ENCODE peak calls at places on chromosomes 6 and 20, in eight cellular contexts. R is Panc1; O is RWPE1; A is nucleus accumbens; D is RKO; T is left ventricle myocardium inferior; M is NCI-H2081; B is stimulated activated CD4-positive, alpha-beta T cell treated with anti-CD3 and anti-CD28 coated beads, Interleukin-4, amount 100 ng/mL, for 48 hours. Y is an unnamed sample.

GRCh38 chr6:156741287-156742073 is 35.7 kb upstream of the ARID1B start:
- DNase-seq in R (no peak), M (no peak), D (peak; percentile 23), O (no peak), B (no peak), T (no peak), A (no peak), Y (no peak)

GRCh38 chr6:122997541-122998150 is 1.6 kb downstream of the CLVS2 start:
- DNase-seq in R (no peak), B (no peak), A (no peak), D (no peak), O (no peak), M (no peak), T (no peak), Y (peak; percentile 52)

GRCh38 chr20:37500311-37500710 is 20.7 kb upstream of the NNAT start:
- DNase-seq in B (no peak), O (no peak), M (no peak), D (no peak), T (no peak), R (no peak), A (no peak), Y (no peak)

GRCh38 chr20:53872081-53872541 is 198.3 kb downstream of the BCAS1 start:
- DNase-seq in R (no peak), O (no peak), D (no peak), A (no peak), M (no peak), B (no peak), T (no peak), Y (no peak)

GRCh38 chr6:167702241-167702827 is 124.4 kb upstream of the AFDN start:
- DNase-seq in D (no peak), A (no peak), B (no peak), R (no peak), M (no peak), O (no peak), T (no peak), Y (no peak)

GRCh38 chr20:4369798-4370124 is 351.9 kb upstream of the PRND start:
- DNase-seq in A (no peak), D (no peak), B (no peak), M (no peak), O (no peak), T (no peak), R (no peak), Y (no peak)

GRCh38 chr6:146785001-146785585 is 186.3 kb downstream of the ADGB start:
- DNase-seq in D (peak; percentile 71), A (no peak), T (no peak), R (peak; percentile 20), B (peak; percentile 7), M (peak; percentile 62), O (peak; percentile 8), Y (no peak)

GRCh38 chr20:16803965-16804792 is 56.0 kb downstream of the OTOR start:
- DNase-seq in T (peak; percentile 17), R (no peak), D (peak; percentile 63), M (peak; percentile 64), O (peak; percentile 55), A (peak; percentile 39), B (peak; percentile 51), Y (peak; percentile 70)

GRCh38 chr6:143064996-143065683 is 4.5 kb downstream of the AIG1 start:
- DNase-seq in M (no peak), O (no peak), D (no peak), A (no peak), T (no peak), R (no peak), B (no peak), Y (no peak)

GRCh38 chr6:36263390-36263789 is 6.5 kb upstream of the PNPLA1 start:
- DNase-seq in R (no peak), D (no peak), O (no peak), B (no peak), T (no peak), M (no peak), A (no peak), Y (no peak)

GRCh38 chr20:54017846-54018245 is 52.5 kb downstream of the BCAS1 start:
- DNase-seq in R (no peak), M (no peak), T (no peak), B (no peak), O (no peak), A (no peak), D (no peak), Y (no peak)

GRCh38 chr6:163457637-163458561 is 43.4 kb downstream of the QKI start:
- DNase-seq in T (no peak), O (peak; percentile 77), B (no peak), D (peak; percentile 11), M (no peak), A (no peak), R (peak; percentile 15), Y (no peak)

Y was measured in posterior cingulate gyrus.